ENCODE peak calls at places on chromosome 10, in four cellular contexts. B is B cell, S is NCI-H524 treated with DMSO at 0.1 percent for 48 hours, R is neural crest cell. Q is an unnamed sample.

GRCh38 chr10:6721480-6721879 is 141.4 kb upstream of the PRKCQ start:
- DNase-seq in B (no peak), S (no peak), R (no peak), Q (peak)

GRCh38 chr10:103427866-103428265 is 24.3 kb downstream of the CALHM2 start:
- DNase-seq in R (no peak), S (no peak), B (no peak), Q (no peak)

GRCh38 chr10:13969792-13970140 is 361.0 kb downstream of the FRMD4A start:
- DNase-seq in R (no peak), S (no peak), B (no peak), Q (no peak)

GRCh38 chr10:49500420-49500819 is 38.5 kb downstream of the ERCC6 start:
- DNase-seq in S (no peak), R (no peak), B (no peak), Q (no peak)

GRCh38 chr10:79246209-79246581 is 101.1 kb upstream of the PPIF start:
- DNase-seq in R (no peak), B (no peak), S (no peak), Q (peak)

GRCh38 chr10:131898061-131898460 is 2.7 kb upstream of the PPP2R2D start:
- DNase-seq in S (no peak), B (no peak), R (no peak), Q (peak)

GRCh38 chr10:75234017-75234682 is 1.6 kb downstream of the COMTD1 start:
- DNase-seq in S (no peak), R (peak), B (peak), Q (peak)

GRCh38 chr10:42864575-42864974 is 82.0 kb downstream of the BMS1 start:
- DNase-seq in R (no peak), B (no peak), S (no peak), Q (no peak)

GRCh38 chr10:3095373-3096139 is 28.2 kb downstream of the PFKP start:
- DNase-seq in B (no peak), S (no peak), R (no peak), Q (no peak)